ENCODE peak calls at places on chromosomes 12 and 14, in six cellular contexts. D is GM03348; K is NK-92 treated with Interleukin-12 subunit alpha and Interleukin-12 subunit beta, amount 100 ng/mL, for 24 hours; M is caudate nucleus; U is NCI-H2227 treated with DMSO at 0.1 percent for 48 hours; L is skeletal muscle cell. A is an unnamed sample.

GRCh38 chr14:102323102-102323501 is 3.6 kb downstream of the ZNF839 start:
- DNase-seq in K (no peak), L (peak; percentile 73), D (peak; percentile 80), U (peak; percentile 14), M (no peak), A (peak; percentile 64)

GRCh38 chr12:5494343-5494742 is 62.4 kb downstream of the NTF3 start:
- DNase-seq in U (no peak), M (no peak), L (no peak), K (no peak), D (no peak), A (no peak)

GRCh38 chr12:12722351-12723146 is 5.4 kb downstream of the CDKN1B start:
- DNase-seq in K (no peak), M (no peak), U (peak; percentile 47), L (no peak), D (no peak), A (no peak)

GRCh38 chr12:3226285-3226684 is 149.1 kb downstream of the TSPAN9 start:
- DNase-seq in U (no peak), K (no peak), D (no peak), M (no peak), L (no peak), A (no peak)

GRCh38 chr14:64279719-64280668 is 14.2 kb downstream of the ESR2 start:
- DNase-seq in K (no peak), D (no peak), M (no peak), L (no peak), U (no peak), A (no peak)

GRCh38 chr14:63273717-63274673 is 44.7 kb downstream of the GPHB5 start:
- DNase-seq in U (no peak), D (peak; percentile 66), M (no peak), K (no peak), L (no peak), A (no peak)

GRCh38 chr12:32240833-32241232 is 134.2 kb downstream of the BICD1 start:
- DNase-seq in D (no peak), U (no peak), K (no peak), M (no peak), L (no peak), A (no peak)

GRCh38 chr14:24207104-24207543 is 1.6 kb downstream of the TSSK4 start:
- DNase-seq in U (no peak), M (no peak), D (no peak), K (no peak), L (no peak), A (no peak)

GRCh38 chr12:100555722-100556121 is 17.8 kb upstream of the GAS2L3 start:
- DNase-seq in K (no peak), L (no peak), U (no peak), D (no peak), M (no peak), A (no peak)

GRCh38 chr14:32224731-32225377 is 21.8 kb upstream of the RNU6-8 start:
- DNase-seq in L (no peak), M (no peak), D (peak; percentile 60), K (no peak), U (peak; percentile 44), A (peak; percentile 7)

GRCh38 chr12:49891012-49891411 is 12.7 kb downstream of the FAIM2 start:
- DNase-seq in M (no peak), U (no peak), K (no peak), L (no peak), D (no peak), A (no peak)

GRCh38 chr12:2653461-2653965 is 141.3 kb upstream of the FKBP4 start:
- DNase-seq in K (no peak), M (no peak), D (no peak), U (no peak), L (no peak), A (no peak)

GRCh38 chr14:20387577-20387976 is 25.7 kb downstream of the TEP1 start:
- DNase-seq in K (no peak), D (no peak), L (no peak), M (no peak), U (no peak), A (no peak)